ENCODE peak calls at places on chromosomes 5 and 9, in four cellular contexts. One of them, this sample, is unnamed.
A peak's percentile ranks its signal among the peaks of the same experiment; 100 is the strongest.

GRCh38 chr9:131228988-131229387 is 47.3 kb downstream of the FAM78A start:
- DNase-seq in fibroblast of pulmonary artery: peak; percentile 84
- DNase-seq in stimulated activated CD4-positive, alpha-beta T cell treated with anti-CD3 and anti-CD28 coated beads, Interleukin-4, amount 100 ng/mL, for 4 hours: no peak
- DNase-seq in thyroid gland: no peak
- DNase-seq in this sample: no peak

GRCh38 chr9:136294437-136294836 is 9.5 kb downstream of the CCDC187 start:
- DNase-seq in fibroblast of pulmonary artery: no peak
- DNase-seq in stimulated activated CD4-positive, alpha-beta T cell treated with anti-CD3 and anti-CD28 coated beads, Interleukin-4, amount 100 ng/mL, for 4 hours: no peak
- DNase-seq in thyroid gland: no peak
- DNase-seq in this sample: no peak

GRCh38 chr9:15142903-15143534 is 164.0 kb downstream of the TTC39B start:
- DNase-seq in fibroblast of pulmonary artery: peak; percentile 75
- DNase-seq in stimulated activated CD4-positive, alpha-beta T cell treated with anti-CD3 and anti-CD28 coated beads, Interleukin-4, amount 100 ng/mL, for 4 hours: no peak
- DNase-seq in thyroid gland: no peak
- DNase-seq in this sample: peak; percentile 54

GRCh38 chr5:159171274-159171673 is 38.1 kb downstream of the RNF145 start:
- DNase-seq in fibroblast of pulmonary artery: no peak
- DNase-seq in stimulated activated CD4-positive, alpha-beta T cell treated with anti-CD3 and anti-CD28 coated beads, Interleukin-4, amount 100 ng/mL, for 4 hours: no peak
- DNase-seq in thyroid gland: no peak
- DNase-seq in this sample: no peak

GRCh38 chr9:70449461-70449860 is 35.0 kb upstream of the KLF9 start:
- DNase-seq in fibroblast of pulmonary artery: no peak
- DNase-seq in stimulated activated CD4-positive, alpha-beta T cell treated with anti-CD3 and anti-CD28 coated beads, Interleukin-4, amount 100 ng/mL, for 4 hours: no peak
- DNase-seq in thyroid gland: peak; percentile 58
- DNase-seq in this sample: no peak

GRCh38 chr9:89421595-89421994 is 76.3 kb downstream of the SEMA4D start:
- DNase-seq in fibroblast of pulmonary artery: no peak
- DNase-seq in stimulated activated CD4-positive, alpha-beta T cell treated with anti-CD3 and anti-CD28 coated beads, Interleukin-4, amount 100 ng/mL, for 4 hours: no peak
- DNase-seq in thyroid gland: no peak
- DNase-seq in this sample: no peak

GRCh38 chr5:158812381-158812780 is 287.3 kb downstream of the EBF1 start:
- DNase-seq in fibroblast of pulmonary artery: no peak
- DNase-seq in stimulated activated CD4-positive, alpha-beta T cell treated with anti-CD3 and anti-CD28 coated beads, Interleukin-4, amount 100 ng/mL, for 4 hours: peak; percentile 31
- DNase-seq in thyroid gland: peak; percentile 36
- DNase-seq in this sample: no peak

GRCh38 chr5:118479285-118479684 is 509.1 kb downstream of the DTWD2 start:
- DNase-seq in fibroblast of pulmonary artery: no peak
- DNase-seq in stimulated activated CD4-positive, alpha-beta T cell treated with anti-CD3 and anti-CD28 coated beads, Interleukin-4, amount 100 ng/mL, for 4 hours: no peak
- DNase-seq in thyroid gland: no peak
- DNase-seq in this sample: no peak

GRCh38 chr5:565782-566445 is 41.7 kb upstream of the SLC9A3 start:
- DNase-seq in fibroblast of pulmonary artery: peak; percentile 12
- DNase-seq in stimulated activated CD4-positive, alpha-beta T cell treated with anti-CD3 and anti-CD28 coated beads, Interleukin-4, amount 100 ng/mL, for 4 hours: no peak
- DNase-seq in thyroid gland: no peak
- DNase-seq in this sample: no peak

GRCh38 chr9:122822958-122823357 is 5.4 kb downstream of the PDCL start:
- DNase-seq in fibroblast of pulmonary artery: no peak
- DNase-seq in stimulated activated CD4-positive, alpha-beta T cell treated with anti-CD3 and anti-CD28 coated beads, Interleukin-4, amount 100 ng/mL, for 4 hours: no peak
- DNase-seq in thyroid gland: no peak
- DNase-seq in this sample: no peak

GRCh38 chr5:179194201-179194910 is 134.2 kb downstream of the ZNF354C start:
- DNase-seq in fibroblast of pulmonary artery: no peak
- DNase-seq in stimulated activated CD4-positive, alpha-beta T cell treated with anti-CD3 and anti-CD28 coated beads, Interleukin-4, amount 100 ng/mL, for 4 hours: no peak
- DNase-seq in thyroid gland: no peak
- DNase-seq in this sample: no peak

GRCh38 chr9:127112056-127112455 is 10.4 kb downstream of the ANGPTL2 start:
- DNase-seq in fibroblast of pulmonary artery: peak; percentile 41
- DNase-seq in stimulated activated CD4-positive, alpha-beta T cell treated with anti-CD3 and anti-CD28 coated beads, Interleukin-4, amount 100 ng/mL, for 4 hours: no peak
- DNase-seq in thyroid gland: no peak
- DNase-seq in this sample: no peak

GRCh38 chr9:73807956-73808355 is 656.3 kb downstream of the ANXA1 start:
- DNase-seq in fibroblast of pulmonary artery: peak; percentile 14
- DNase-seq in stimulated activated CD4-positive, alpha-beta T cell treated with anti-CD3 and anti-CD28 coated beads, Interleukin-4, amount 100 ng/mL, for 4 hours: no peak
- DNase-seq in thyroid gland: no peak
- DNase-seq in this sample: peak; percentile 4

GRCh38 chr5:317086-317811 is 4.3 kb upstream of the AHRR start:
- DNase-seq in fibroblast of pulmonary artery: peak; percentile 76
- DNase-seq in stimulated activated CD4-positive, alpha-beta T cell treated with anti-CD3 and anti-CD28 coated beads, Interleukin-4, amount 100 ng/mL, for 4 hours: peak; percentile 56
- DNase-seq in thyroid gland: no peak
- DNase-seq in this sample: peak; percentile 76

GRCh38 chr9:100213730-100214477 is 114.9 kb downstream of the INVS start:
- DNase-seq in fibroblast of pulmonary artery: peak; percentile 57
- DNase-seq in stimulated activated CD4-positive, alpha-beta T cell treated with anti-CD3 and anti-CD28 coated beads, Interleukin-4, amount 100 ng/mL, for 4 hours: no peak
- DNase-seq in thyroid gland: no peak
- DNase-seq in this sample: peak; percentile 22

GRCh38 chr5:115069087-115069968 is 100.4 kb downstream of the TRIM36 start:
- DNase-seq in fibroblast of pulmonary artery: peak; percentile 61
- DNase-seq in stimulated activated CD4-positive, alpha-beta T cell treated with anti-CD3 and anti-CD28 coated beads, Interleukin-4, amount 100 ng/mL, for 4 hours: no peak
- DNase-seq in thyroid gland: peak; percentile 35
- DNase-seq in this sample: peak; percentile 43

GRCh38 chr5:125348221-125348692 is 601.8 kb upstream of the ZNF608 start:
- DNase-seq in fibroblast of pulmonary artery: peak; percentile 72
- DNase-seq in stimulated activated CD4-positive, alpha-beta T cell treated with anti-CD3 and anti-CD28 coated beads, Interleukin-4, amount 100 ng/mL, for 4 hours: no peak
- DNase-seq in thyroid gland: peak; percentile 1
- DNase-seq in this sample: peak; percentile 47

GRCh38 chr9:73056245-73056644 is 95.4 kb upstream of the ANXA1 start:
- DNase-seq in fibroblast of pulmonary artery: peak; percentile 74
- DNase-seq in stimulated activated CD4-positive, alpha-beta T cell treated with anti-CD3 and anti-CD28 coated beads, Interleukin-4, amount 100 ng/mL, for 4 hours: no peak
- DNase-seq in thyroid gland: no peak
- DNase-seq in this sample: no peak

GRCh38 chr5:16866795-16867584 is 69.1 kb downstream of the MYO10 start:
- DNase-seq in fibroblast of pulmonary artery: peak; percentile 74
- DNase-seq in stimulated activated CD4-positive, alpha-beta T cell treated with anti-CD3 and anti-CD28 coated beads, Interleukin-4, amount 100 ng/mL, for 4 hours: no peak
- DNase-seq in thyroid gland: peak; percentile 68
- DNase-seq in this sample: peak; percentile 97

GRCh38 chr9:72203205-72203803 is 54.1 kb downstream of the GDA start:
- DNase-seq in fibroblast of pulmonary artery: peak; percentile 41
- DNase-seq in stimulated activated CD4-positive, alpha-beta T cell treated with anti-CD3 and anti-CD28 coated beads, Interleukin-4, amount 100 ng/mL, for 4 hours: no peak
- DNase-seq in thyroid gland: no peak
- DNase-seq in this sample: peak; percentile 26

GRCh38 chr5:143350790-143351603 is 52.5 kb downstream of the NR3C1 start:
- DNase-seq in fibroblast of pulmonary artery: peak; percentile 87
- DNase-seq in stimulated activated CD4-positive, alpha-beta T cell treated with anti-CD3 and anti-CD28 coated beads, Interleukin-4, amount 100 ng/mL, for 4 hours: no peak
- DNase-seq in thyroid gland: no peak
- DNase-seq in this sample: peak; percentile 73

GRCh38 chr9:114592356-114592755 is 4.8 kb downstream of the ATP6V1G1 start:
- DNase-seq in fibroblast of pulmonary artery: peak; percentile 25
- DNase-seq in stimulated activated CD4-positive, alpha-beta T cell treated with anti-CD3 and anti-CD28 coated beads, Interleukin-4, amount 100 ng/mL, for 4 hours: no peak
- DNase-seq in thyroid gland: no peak
- DNase-seq in this sample: peak; percentile 30

GRCh38 chr5:136066705-136067271 is 38.0 kb downstream of the TGFBI start:
- DNase-seq in fibroblast of pulmonary artery: peak; percentile 65
- DNase-seq in stimulated activated CD4-positive, alpha-beta T cell treated with anti-CD3 and anti-CD28 coated beads, Interleukin-4, amount 100 ng/mL, for 4 hours: no peak
- DNase-seq in thyroid gland: no peak
- DNase-seq in this sample: peak; percentile 76